ENCODE peak calls at places on chromosomes 6 and 20, in ten cellular contexts. D, V, J, F, W, B, Y, R, P and U are unnamed samples.

GRCh38 chr6:13272131-13273046 is 55.9 kb downstream of the TBC1D7 start:
- DNase-seq in D (peak; percentile 93), V (no peak), J (no peak), F (peak; percentile 44), W (no peak), B (peak; percentile 20), Y (no peak), R (no peak), P (no peak), U (peak; percentile 43)

GRCh38 chr6:116307633-116308032 is 27.9 kb upstream of the TSPYL1 start:
- DNase-seq in D (no peak), V (no peak), J (no peak), F (no peak), W (no peak), B (no peak), Y (no peak), R (no peak), P (no peak), U (no peak)

GRCh38 chr20:13220194-13220856 is 749 bp upstream of the ISM1 start:
- DNase-seq in D (peak; percentile 79), V (peak; percentile 3), J (peak; percentile 76), F (no peak), W (peak; percentile 65), B (peak; percentile 71), Y (peak; percentile 16), R (peak; percentile 44), P (no peak), U (peak; percentile 71)

GRCh38 chr20:44390280-44390679 is 34.8 kb downstream of the HNF4A start:
- DNase-seq in D (no peak), V (no peak), J (no peak), F (no peak), W (no peak), B (no peak), Y (no peak), R (no peak), P (no peak), U (no peak)

GRCh38 chr6:12288844-12289654 is 1.1 kb upstream of the EDN1 start:
- DNase-seq in D (no peak), V (peak; percentile 74), J (peak; percentile 64), F (peak; percentile 30), W (peak; percentile 82), B (peak; percentile 48), Y (peak; percentile 23), R (peak; percentile 25), P (no peak), U (no peak)

GRCh38 chr20:8155848-8156602 is 24.0 kb downstream of the PLCB1 start:
- DNase-seq in D (no peak), V (peak; percentile 22), J (no peak), F (no peak), W (peak; percentile 44), B (no peak), Y (no peak), R (no peak), P (no peak), U (no peak)

GRCh38 chr6:159376443-159377182 is 207.4 kb downstream of the FNDC1 start:
- DNase-seq in D (no peak), V (no peak), J (no peak), F (no peak), W (no peak), B (no peak), Y (no peak), R (no peak), P (no peak), U (no peak)

GRCh38 chr20:11271920-11272594 is 598.3 kb upstream of the JAG1 start:
- DNase-seq in D (peak; percentile 65), V (no peak), J (no peak), F (no peak), W (no peak), B (no peak), Y (no peak), R (no peak), P (no peak), U (no peak)

GRCh38 chr20:34627458-34627857 is 49.4 kb downstream of the PIGU start:
- DNase-seq in D (no peak), V (no peak), J (no peak), F (no peak), W (peak; percentile 42), B (no peak), Y (no peak), R (no peak), P (no peak), U (no peak)

GRCh38 chr6:109714611-109715010 is 23.5 kb downstream of the FIG4 start:
- DNase-seq in D (no peak), V (no peak), J (no peak), F (no peak), W (no peak), B (no peak), Y (no peak), R (no peak), P (no peak), U (no peak)

GRCh38 chr20:47825011-47825762 is 39.9 kb upstream of the SULF2 start:
- DNase-seq in D (peak; percentile 37), V (no peak), J (no peak), F (no peak), W (no peak), B (no peak), Y (no peak), R (no peak), P (no peak), U (no peak)

GRCh38 chr6:40904583-40905194 is 134.3 kb downstream of the UNC5CL start:
- DNase-seq in D (no peak), V (no peak), J (no peak), F (no peak), W (no peak), B (no peak), Y (no peak), R (no peak), P (no peak), U (no peak)

DNA sequence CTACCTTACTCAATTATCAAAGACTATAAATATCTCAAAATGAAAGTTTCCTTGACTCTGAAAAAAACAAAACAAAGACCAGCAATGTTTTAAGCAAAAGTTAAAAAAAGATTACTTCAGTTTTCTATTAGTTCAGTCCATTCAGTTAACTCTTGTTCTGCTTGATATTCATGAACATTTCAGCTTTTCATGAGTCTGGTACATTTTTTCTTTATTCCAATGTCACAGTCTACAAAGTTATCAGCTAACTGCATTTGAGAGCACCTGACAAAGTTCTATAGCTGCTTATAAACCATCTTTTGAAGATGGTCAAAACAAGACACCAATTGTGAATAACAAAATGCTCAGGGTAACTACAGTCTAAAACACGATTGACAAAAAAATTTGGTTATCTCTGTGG is 156.1 kb upstream of the NOX3 start:
- DNase-seq in D (no peak), V (no peak), J (no peak), F (no peak), W (no peak), B (no peak), Y (no peak), R (no peak), P (no peak), U (no peak)
- H3K9me3 ChIP-seq in D (peaks cover 6% of the 10 kb centered on the region), V (peaks cover 12% of the 10 kb centered on the region), J (no peaks in the 10 kb centered on the region), F (no peaks in the 10 kb centered on the region), W (no peaks in the 10 kb centered on the region), B (peaks cover 42% of the 10 kb centered on the region), Y (no peaks in the 10 kb centered on the region), R (no peaks in the 10 kb centered on the region), P (peaks cover 41% of the 10 kb centered on the region), U (no peaks in the 10 kb centered on the region)

GRCh38 chr6:43852350-43852864 is 82.4 kb downstream of the VEGFA start:
- DNase-seq in D (no peak), V (no peak), J (no peak), F (no peak), W (no peak), B (no peak), Y (no peak), R (no peak), P (no peak), U (no peak)
- TF ChIP-seq POLR2A in D (no peak), V (no peak), J (no peak), F (no peak), W (no peak), B (no peak), Y (no peak), R (no peak), P (no peak), U (no peak)

GRCh38 chr20:55961351-55962320 is 43.7 kb downstream of the CBLN4 start:
- DNase-seq in D (no peak), V (no peak), J (no peak), F (no peak), W (no peak), B (no peak), Y (peak; percentile 62), R (peak; percentile 69), P (no peak), U (peak; percentile 21)
- H3K9me3 ChIP-seq in D (no peaks in the 10 kb centered on the region), V (peaks cover 5% of the 10 kb centered on the region), J (no peaks in the 10 kb centered on the region), F (no peaks in the 10 kb centered on the region), W (peaks cover 3% of the 10 kb centered on the region), B (peaks cover 3% of the 10 kb centered on the region), Y (no peaks in the 10 kb centered on the region), R (no peaks in the 10 kb centered on the region), P (no peaks in the 10 kb centered on the region), U (no peaks in the 10 kb centered on the region)

GRCh38 chr6:36875250-36875633 is 639 bp upstream of the PPIL1 start:
- DNase-seq in D (no peak), V (no peak), J (no peak), F (no peak), W (no peak), B (no peak), Y (no peak), R (no peak), P (no peak), U (no peak)

GRCh38 chr6:36873115-36873514 is 1.5 kb downstream of the PPIL1 start:
- DNase-seq in D (no peak), V (no peak), J (no peak), F (no peak), W (no peak), B (no peak), Y (no peak), R (no peak), P (no peak), U (no peak)

GRCh38 chr6:36873612-36874011 is 991 bp downstream of the PPIL1 start:
- DNase-seq in D (no peak), V (no peak), J (no peak), F (no peak), W (peak; percentile 26), B (no peak), Y (no peak), R (no peak), P (no peak), U (no peak)

GRCh38 chr6:36874016-36874442 is 574 bp downstream of the PPIL1 start:
- DNase-seq in D (no peak), V (peak; percentile 35), J (peak; percentile 66), F (no peak), W (no peak), B (no peak), Y (no peak), R (no peak), P (no peak), U (no peak)

DNA sequence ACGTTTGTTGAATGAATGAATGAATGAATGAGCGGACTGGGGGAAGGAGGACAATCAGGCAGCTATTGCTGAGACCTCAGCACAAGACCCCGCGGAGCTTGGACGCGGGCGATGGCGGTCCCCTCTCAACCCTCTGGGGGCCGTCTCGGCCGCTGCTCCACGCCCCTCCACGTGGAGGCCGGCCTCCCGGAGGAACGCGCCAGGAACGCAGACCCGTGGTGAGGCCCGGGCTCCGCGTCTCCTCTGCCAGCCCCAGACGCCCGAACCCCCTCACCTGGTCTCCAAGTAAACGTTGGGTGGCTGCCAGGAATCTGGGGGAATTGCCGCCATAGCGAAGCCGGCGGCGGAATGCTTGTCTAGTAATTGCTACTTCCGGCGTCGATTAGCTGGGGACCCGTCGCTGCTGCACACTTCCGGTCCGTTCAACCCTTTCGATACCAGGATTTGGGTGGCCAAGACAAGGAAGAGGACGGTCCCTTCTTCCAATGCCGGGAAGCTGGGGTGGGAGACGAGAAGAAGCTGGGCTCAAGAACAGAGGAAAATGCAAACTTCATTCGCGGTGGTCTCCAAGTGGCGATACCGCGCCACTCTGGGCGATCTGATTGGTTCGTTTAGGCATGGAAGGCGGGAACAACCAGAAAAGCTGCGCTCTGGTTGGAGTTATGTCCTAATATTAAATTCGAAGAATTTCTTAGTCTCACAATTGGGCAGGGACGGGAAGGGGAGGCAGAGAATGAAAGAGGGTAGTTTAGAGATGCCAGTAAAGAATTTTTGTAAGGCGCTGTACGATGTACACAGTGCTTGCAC is at the start of gene PPIL1:
- DNase-seq in D (peak; percentile 91), V (peak; percentile 90), J (peak; percentile 88), F (peak; percentile 82), W (peak; percentile 91), B (peak; percentile 70), Y (peak; percentile 85), R (peak; percentile 82), P (peak; percentile 96), U (peak; percentile 57)
- TF ChIP-seq POLR2A in D (no peak), V (peak; percentile 53), J (peak; percentile 55), F (peak; percentile 77), W (peak; percentile 4), B (no peak), Y (peak; percentile 10), R (no peak), P (no peak), U (no peak)